ENCODE peak calls at places on chromosomes 7 and 10, in five cellular contexts. I, A, Y, Q and G are unnamed samples.

GRCh38 chr7:77415474-77415821 is 701 bp downstream of the GSAP start:
- DNase-seq in Y (peak; percentile 43), Q (peak; percentile 88), A (no peak), I (peak; percentile 93), G (peak; percentile 27)

GRCh38 chr10:12541446-12542067 is 192.2 kb downstream of the CAMK1D start:
- DNase-seq in I (no peak), A (no peak), Y (no peak), Q (no peak), G (no peak)

GRCh38 chr7:75937958-75938786 is 23.2 kb downstream of the POR start:
- DNase-seq in A (peak; percentile 61), Q (no peak), I (no peak), Y (no peak), G (no peak)

GRCh38 chr10:43375401-43376020 is 4.1 kb downstream of the FXYD4 start:
- DNase-seq in A (no peak), Q (no peak), I (peak; percentile 35), Y (no peak), G (no peak)

GRCh38 chr7:28125381-28126046 is 55.1 kb downstream of the JAZF1 start:
- DNase-seq in Q (no peak), I (no peak), Y (peak; percentile 69), A (no peak), G (no peak)

GRCh38 chr7:11212080-11212711 is 238.5 kb downstream of the PHF14 start:
- DNase-seq in I (no peak), Q (no peak), Y (peak; percentile 88), A (peak; percentile 42), G (peak; percentile 13)

GRCh38 chr10:102407641-102407943 is 11.0 kb downstream of the PSD start:
- DNase-seq in I (no peak), A (no peak), Q (no peak), Y (no peak), G (no peak)

GRCh38 chr10:17784701-17785100 is 24.4 kb upstream of the MRC1 start:
- DNase-seq in A (no peak), I (no peak), Q (no peak), Y (no peak), G (no peak)

GRCh38 chr10:48632166-48632565 is 27.3 kb upstream of the ARHGAP22 start:
- DNase-seq in A (no peak), Y (no peak), I (no peak), Q (no peak), G (no peak)

GRCh38 chr7:40986351-40986873 is 716.5 kb downstream of the INHBA start:
- DNase-seq in Y (no peak), A (no peak), Q (no peak), I (no peak), G (no peak)

GRCh38 chr7:94324380-94325120 is 70.1 kb upstream of the COL1A2 start:
- DNase-seq in A (no peak), I (no peak), Y (no peak), Q (no peak), G (no peak)

GRCh38 chr7:151088856-151089699 is 2.8 kb downstream of the AGAP3 start:
- DNase-seq in Y (peak; percentile 61), Q (peak; percentile 82), I (peak; percentile 89), A (no peak), G (no peak)

GRCh38 chr7:96770758-96771157 is 61.1 kb upstream of the SEM1 start:
- DNase-seq in Y (no peak), A (no peak), I (no peak), Q (no peak), G (no peak)

DNA sequence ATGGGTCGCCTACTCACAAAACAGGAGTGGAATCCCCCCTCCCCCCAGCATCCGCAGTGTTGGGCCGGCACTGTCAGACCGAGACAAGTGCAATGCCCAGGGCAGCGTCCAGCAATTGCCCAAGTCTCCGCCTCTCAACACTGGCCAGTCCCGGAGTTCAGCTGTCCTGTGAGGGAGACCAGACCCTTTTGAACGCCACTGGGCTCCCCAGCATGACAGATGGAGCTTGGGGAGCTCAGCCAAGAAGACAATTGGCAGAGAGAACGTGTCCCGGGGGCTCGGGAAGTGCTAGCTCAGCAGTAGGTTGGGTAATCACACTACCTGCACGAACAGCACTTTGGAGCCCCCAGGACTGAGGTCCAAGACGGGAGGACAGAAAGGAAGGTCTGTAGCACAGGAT is 4.7 kb downstream of the COPS6 start:
- DNase-seq in Q (no peak), I (no peak), A (no peak), Y (no peak), G (no peak)
- TF ChIP-seq POLR2AphosphoS5 in Q (no peak), I (no peak), A (no peak), Y (no peak), G (no peak)

GRCh38 chr7:44712012-44712411 is 36.6 kb upstream of the ZMIZ2 start:
- DNase-seq in A (no peak), I (peak; percentile 30), Q (no peak), Y (no peak), G (no peak)

GRCh38 chr7:44716205-44716604 is 32.4 kb upstream of the ZMIZ2 start:
- DNase-seq in I (no peak), Y (no peak), A (no peak), Q (no peak), G (no peak)

GRCh38 chr7:44713141-44713540 is 35.5 kb upstream of the ZMIZ2 start:
- DNase-seq in I (peak; percentile 21), Y (no peak), A (no peak), Q (no peak), G (no peak)

GRCh38 chr7:44711528-44711927 is 37.1 kb upstream of the ZMIZ2 start:
- DNase-seq in A (no peak), Y (no peak), I (peak; percentile 47), Q (no peak), G (no peak)

DNA sequence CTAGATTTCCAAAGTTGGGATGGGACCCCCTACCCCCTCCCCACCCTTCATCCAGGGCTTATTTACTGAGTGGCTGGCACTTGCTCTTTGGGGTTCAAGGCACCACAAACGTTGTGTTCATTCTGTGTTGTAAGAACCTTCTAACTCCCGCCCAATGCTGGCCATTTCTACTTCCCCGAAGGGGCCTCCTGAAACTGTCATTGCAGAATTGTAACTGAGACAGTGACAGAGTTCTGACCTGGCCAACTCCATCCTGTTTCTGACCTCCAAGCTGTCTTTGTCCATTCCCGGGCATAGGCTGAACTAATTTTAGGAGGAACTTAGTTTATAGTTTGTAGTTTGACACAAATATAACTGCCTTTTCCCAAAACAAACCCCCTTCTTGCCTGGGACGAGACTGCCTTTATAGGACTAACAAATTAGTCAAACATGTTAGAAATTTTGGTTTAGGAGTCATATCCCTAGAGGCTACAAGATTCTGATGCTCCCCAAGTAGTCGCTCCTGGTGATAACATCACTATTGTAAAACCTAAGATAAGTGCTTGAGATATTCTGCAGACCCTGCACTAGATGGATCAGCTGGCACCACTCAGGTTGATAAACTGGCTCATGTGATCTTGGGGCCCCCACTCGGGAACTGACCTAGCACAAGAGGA is 34.8 kb upstream of the ZMIZ2 start:
- DNase-seq in A (no peak), I (no peak), Y (no peak), Q (no peak), G (no peak)
- TF ChIP-seq POLR2AphosphoS5 in A (no peak), I (no peak), Y (no peak), Q (no peak), G (no peak)

GRCh38 chr10:99519690-99520039 is 13.1 kb upstream of the NKX2-3 start:
- DNase-seq in I (no peak), A (no peak), Q (no peak), Y (no peak), G (no peak)
- TF ChIP-seq POLR2AphosphoS5 in I (no peak), A (no peak), Q (no peak), Y (no peak), G (no peak)

DNA sequence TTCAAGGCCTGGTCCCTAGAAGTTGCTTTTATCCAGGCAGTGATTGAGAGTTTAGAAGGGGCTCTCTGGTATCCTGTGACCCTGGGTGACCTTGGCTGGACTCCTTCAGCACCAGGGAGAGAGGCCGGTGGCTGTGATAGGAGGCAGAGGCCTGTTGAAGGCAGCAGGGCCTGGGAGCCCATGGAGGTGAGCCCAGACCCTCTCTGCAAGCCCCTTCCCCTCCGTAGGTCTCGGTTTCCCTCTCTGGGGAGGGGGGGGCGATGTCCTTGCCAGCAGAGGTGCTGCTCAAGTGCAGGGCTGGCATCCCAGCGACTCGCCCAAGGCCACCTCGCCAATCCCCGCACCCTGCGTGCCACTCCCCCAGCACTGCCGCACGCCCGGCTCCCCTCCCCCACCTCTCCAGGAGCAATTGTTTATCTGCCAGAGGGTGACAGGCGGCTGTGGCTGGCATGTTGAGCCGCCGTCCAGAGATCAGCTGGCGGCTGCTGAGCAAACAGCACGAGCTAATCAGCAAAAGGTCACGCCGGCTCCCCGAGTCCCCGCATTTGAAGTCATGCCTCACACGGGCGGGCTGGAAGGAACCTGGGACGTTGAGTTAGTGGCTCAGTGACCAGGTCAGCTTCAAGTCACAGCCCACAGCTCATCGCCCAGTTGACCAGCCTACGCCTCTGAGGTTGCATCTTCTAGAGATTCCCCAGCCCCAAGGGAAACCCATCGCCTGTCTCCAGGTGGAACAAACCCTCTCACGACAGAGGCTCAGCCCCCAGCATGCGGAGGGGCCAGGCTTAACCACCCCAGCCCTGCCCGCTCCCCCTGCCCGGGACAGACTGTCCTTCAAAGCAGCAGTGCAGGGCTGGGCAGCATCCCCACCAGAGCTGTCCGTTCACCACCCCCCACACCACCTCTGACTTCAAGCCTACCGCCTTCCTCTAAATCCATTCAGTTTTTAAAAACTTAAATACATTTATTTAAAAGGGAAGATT is 43.7 kb downstream of the ELFN1 start:
- DNase-seq in Q (peak; percentile 71), A (no peak), I (peak; percentile 69), Y (peak; percentile 73), G (no peak)
- TF ChIP-seq POLR2AphosphoS5 in Q (no peak), A (no peak), I (no peak), Y (no peak), G (no peak)